ENCODE peak calls at places on chromosome 4, in eight cellular contexts. C, P, O, Y, B, S, X and G are unnamed samples.

GRCh38 chr4:136562842-136563241 is 969.5 kb downstream of the PCDH18 start:
- DNase-seq in C (no peak), P (peak; percentile 46), O (no peak), Y (peak; percentile 41), B (no peak), S (no peak), X (no peak), G (no peak)

GRCh38 chr4:27412617-27413016 is 552.0 kb downstream of the STIM2 start:
- DNase-seq in C (no peak), P (no peak), O (no peak), Y (no peak), B (no peak), S (no peak), X (no peak), G (peak; percentile 20)

GRCh38 chr4:104752337-104752736 is 257.6 kb upstream of the CXXC4 start:
- DNase-seq in C (no peak), P (no peak), O (no peak), Y (no peak), B (no peak), S (no peak), X (no peak), G (no peak)

GRCh38 chr4:8835521-8836365 is 35.9 kb downstream of the HMX1 start:
- DNase-seq in C (no peak), P (no peak), O (peak; percentile 20), Y (no peak), B (no peak), S (no peak), X (peak; percentile 20), G (no peak)

GRCh38 chr4:151530783-151531182 is 121.8 kb downstream of the FHIP1A start:
- DNase-seq in C (no peak), P (no peak), O (no peak), Y (no peak), B (no peak), S (no peak), X (no peak), G (peak; percentile 37)

GRCh38 chr4:1511441-1512041 is 105.3 kb upstream of the NKX1-1 start:
- DNase-seq in C (no peak), P (no peak), O (peak; percentile 46), Y (peak; percentile 28), B (no peak), S (peak; percentile 39), X (peak; percentile 55), G (no peak)

GRCh38 chr4:127997534-127998388 is 32.6 kb downstream of the ABHD18 start:
- DNase-seq in C (no peak), P (peak; percentile 41), O (no peak), Y (peak; percentile 42), B (no peak), S (no peak), X (no peak), G (peak; percentile 76)

GRCh38 chr4:8160572-8160971 is 2.0 kb upstream of the ABLIM2 start:
- DNase-seq in C (no peak), P (no peak), O (no peak), Y (no peak), B (no peak), S (no peak), X (no peak), G (no peak)

GRCh38 chr4:3414421-3415279 is 27.1 kb upstream of the HGFAC start:
- DNase-seq in C (no peak), P (no peak), O (peak; percentile 42), Y (no peak), B (no peak), S (no peak), X (no peak), G (no peak)

GRCh38 chr4:24973471-24974251 is 57.1 kb downstream of the LGI2 start:
- DNase-seq in C (peak; percentile 16), P (no peak), O (peak; percentile 90), Y (peak; percentile 59), B (peak; percentile 53), S (no peak), X (no peak), G (peak; percentile 83)

GRCh38 chr4:48129307-48130014 is 4.6 kb downstream of the TXK start:
- DNase-seq in C (no peak), P (no peak), O (no peak), Y (peak; percentile 20), B (no peak), S (no peak), X (no peak), G (no peak)

GRCh38 chr4:53931423-53932060 is 132.9 kb downstream of the CHIC2 start:
- DNase-seq in C (no peak), P (no peak), O (no peak), Y (peak; percentile 58), B (no peak), S (no peak), X (no peak), G (no peak)

GRCh38 chr4:168923526-168924194 is 86.4 kb downstream of the CBR4 start:
- DNase-seq in C (peak; percentile 20), P (peak; percentile 45), O (no peak), Y (peak; percentile 67), B (peak; percentile 56), S (peak; percentile 76), X (peak; percentile 60), G (peak; percentile 78)

GRCh38 chr4:165476214-165477098 is 97.6 kb downstream of the CPE start:
- DNase-seq in C (no peak), P (no peak), O (no peak), Y (peak; percentile 21), B (no peak), S (no peak), X (no peak), G (peak; percentile 17)